ENCODE peak calls at places on chromosomes 5 and 9, in seven cellular contexts. M is PC-3, N is GM23338, Q is SK-N-SH, K is mesendoderm, U is neuronal stem cell, Z is Karpas-422. Y is an unnamed sample.

GRCh38 chr9:31683126-31683525 is 701.3 kb upstream of the ACO1 start:
- DNase-seq in M (no peak), N (no peak), Q (no peak), K (no peak), U (no peak), Z (no peak), Y (no peak)

GRCh38 chr9:99059074-99059894 is 45.6 kb upstream of the TGFBR1 start:
- DNase-seq in M (peak), N (no peak), Q (no peak), K (no peak), U (no peak), Z (peak), Y (peak)

GRCh38 chr9:18124760-18125159 is 349.2 kb upstream of the ADAMTSL1 start:
- DNase-seq in M (no peak), N (no peak), Q (no peak), K (no peak), U (no peak), Z (no peak), Y (no peak)

GRCh38 chr5:81922790-81923398 is 48.9 kb upstream of the ATG10 start:
- DNase-seq in M (no peak), N (no peak), Q (peak), K (no peak), U (no peak), Z (no peak), Y (no peak)

GRCh38 chr5:76785493-76785892 is 33.3 kb upstream of the F2RL1 start:
- DNase-seq in M (peak), N (no peak), Q (no peak), K (no peak), U (no peak), Z (no peak), Y (no peak)

GRCh38 chr9:93033541-93033940 is 25.0 kb upstream of the SUSD3 start:
- DNase-seq in M (no peak), N (no peak), Q (no peak), K (no peak), U (no peak), Z (no peak), Y (no peak)

GRCh38 chr9:99049228-99049627 is 55.7 kb upstream of the TGFBR1 start:
- DNase-seq in M (no peak), N (no peak), Q (no peak), K (no peak), U (no peak), Z (no peak), Y (no peak)

GRCh38 chr9:135701067-135701967 is 668 bp upstream of the KCNT1 start:
- DNase-seq in M (no peak), N (no peak), Q (peak), K (no peak), U (no peak), Z (no peak), Y (peak)

GRCh38 chr5:149015126-149015525 is 47.7 kb downstream of the SH3TC2 start:
- DNase-seq in M (no peak), N (no peak), Q (no peak), K (no peak), U (no peak), Z (no peak), Y (no peak)

GRCh38 chr5:6504677-6505414 is 56.2 kb downstream of the UBE2QL1 start:
- DNase-seq in M (peak), N (no peak), Q (no peak), K (no peak), U (no peak), Z (no peak), Y (no peak)

GRCh38 chr5:130141689-130142320 is 237.5 kb downstream of the CHSY3 start:
- DNase-seq in M (peak), N (peak), Q (peak), K (peak), U (no peak), Z (peak), Y (no peak)

GRCh38 chr5:1507457-1507856 is 16.3 kb downstream of the LPCAT1 start:
- DNase-seq in M (no peak), N (no peak), Q (no peak), K (no peak), U (no peak), Z (no peak), Y (no peak)

GRCh38 chr9:132114102-132114707 is 34.5 kb upstream of the MED27 start:
- DNase-seq in M (peak), N (peak), Q (no peak), K (peak), U (peak), Z (peak), Y (peak)

GRCh38 chr5:39164529-39165402 is 54.6 kb downstream of the FYB1 start:
- DNase-seq in M (peak), N (no peak), Q (no peak), K (no peak), U (no peak), Z (no peak), Y (no peak)

GRCh38 chr9:104758974-104759373 is 5.0 kb upstream of the NIPSNAP3B start:
- DNase-seq in M (no peak), N (no peak), Q (no peak), K (no peak), U (no peak), Z (no peak), Y (no peak)

GRCh38 chr9:76810377-76810957 is 46.2 kb downstream of the PCA3 start:
- DNase-seq in M (peak), N (peak), Q (peak), K (peak), U (peak), Z (peak), Y (peak)

GRCh38 chr9:17018540-17019196 is 116.2 kb upstream of the CNTLN start:
- DNase-seq in M (no peak), N (no peak), Q (no peak), K (no peak), U (no peak), Z (no peak), Y (no peak)

GRCh38 chr5:140883373-140883772 is 1.4 kb downstream of the PCDHA13 start:
- DNase-seq in M (no peak), N (no peak), Q (no peak), K (no peak), U (no peak), Z (no peak), Y (no peak)

GRCh38 chr5:126285307-126285706 is 137.9 kb upstream of the GRAMD2B start:
- DNase-seq in M (no peak), N (no peak), Q (no peak), K (no peak), U (no peak), Z (no peak), Y (no peak)

GRCh38 chr5:69276422-69277174 is 41.9 kb downstream of the CDK7 start:
- DNase-seq in M (peak), N (no peak), Q (no peak), K (no peak), U (no peak), Z (peak), Y (no peak)

GRCh38 chr5:145587308-145588071 is 247.7 kb downstream of the PRELID2 start:
- DNase-seq in M (peak), N (no peak), Q (no peak), K (peak), U (no peak), Z (no peak), Y (no peak)

GRCh38 chr5:172749076-172749475 is 21.9 kb downstream of the DUSP1 start:
- DNase-seq in M (no peak), N (no peak), Q (no peak), K (no peak), U (no peak), Z (no peak), Y (no peak)

GRCh38 chr9:88458716-88459115 is 70.5 kb downstream of the SPIN1 start:
- DNase-seq in M (no peak), N (no peak), Q (no peak), K (no peak), U (no peak), Z (no peak), Y (no peak)

GRCh38 chr5:14871084-14871572 is 450 bp downstream of the ANKH start:
- DNase-seq in M (no peak), N (peak), Q (no peak), K (no peak), U (no peak), Z (no peak), Y (peak)

GRCh38 chr9:110648698-110649097 is 19.9 kb upstream of the MUSK start:
- DNase-seq in M (no peak), N (no peak), Q (no peak), K (no peak), U (no peak), Z (no peak), Y (no peak)

GRCh38 chr9:136281421-136282271 is 22.2 kb downstream of the CCDC187 start:
- DNase-seq in M (no peak), N (no peak), Q (no peak), K (no peak), U (no peak), Z (no peak), Y (no peak)

GRCh38 chr5:108669493-108669892 is 78.2 kb upstream of the FER start:
- DNase-seq in M (no peak), N (no peak), Q (no peak), K (no peak), U (no peak), Z (no peak), Y (no peak)

GRCh38 chr5:337565-338130 is 16.1 kb downstream of the AHRR start:
- DNase-seq in M (peak), N (peak), Q (peak), K (peak), U (no peak), Z (no peak), Y (no peak)

GRCh38 chr5:56819027-56819881 is 3.9 kb downstream of the MAP3K1 start:
- DNase-seq in M (peak), N (no peak), Q (no peak), K (no peak), U (no peak), Z (peak), Y (no peak)

GRCh38 chr9:114318416-114318815 is 4.5 kb upstream of the ORM1 start:
- DNase-seq in M (no peak), N (no peak), Q (no peak), K (no peak), U (no peak), Z (no peak), Y (no peak)

GRCh38 chr5:103428411-103428871 is 134.1 kb downstream of the NUDT12 start:
- DNase-seq in M (peak), N (no peak), Q (no peak), K (no peak), U (no peak), Z (no peak), Y (no peak)

GRCh38 chr9:26504057-26504456 is 388.5 kb downstream of the CAAP1 start:
- DNase-seq in M (no peak), N (no peak), Q (no peak), K (no peak), U (no peak), Z (peak), Y (no peak)

GRCh38 chr5:11588803-11589202 is 315.4 kb downstream of the CTNND2 start:
- DNase-seq in M (no peak), N (peak), Q (no peak), K (peak), U (peak), Z (no peak), Y (no peak)

GRCh38 chr9:98678244-98678842 is 30.4 kb downstream of the GABBR2 start:
- DNase-seq in M (peak), N (peak), Q (no peak), K (peak), U (no peak), Z (peak), Y (no peak)

GRCh38 chr5:55241756-55242155 is 8.3 kb upstream of the CCNO start:
- DNase-seq in M (no peak), N (peak), Q (no peak), K (no peak), U (no peak), Z (no peak), Y (no peak)

GRCh38 chr5:169471021-169471420 is 112.6 kb upstream of the SPDL1 start:
- DNase-seq in M (no peak), N (no peak), Q (no peak), K (no peak), U (no peak), Z (no peak), Y (no peak)

GRCh38 chr5:75050415-75050814 is 1.9 kb downstream of the GCNT4 start:
- DNase-seq in M (peak), N (peak), Q (peak), K (peak), U (no peak), Z (peak), Y (peak)

GRCh38 chr5:135263022-135263668 is 135.9 kb downstream of the MACROH2A1 start:
- DNase-seq in M (no peak), N (no peak), Q (no peak), K (no peak), U (no peak), Z (no peak), Y (no peak)

GRCh38 chr5:173885481-173886010 is 2.6 kb upstream of the CPEB4 start:
- DNase-seq in M (no peak), N (no peak), Q (no peak), K (peak), U (no peak), Z (no peak), Y (no peak)

GRCh38 chr9:129405089-129405830 is 215.6 kb downstream of the C9orf50 start:
- DNase-seq in M (no peak), N (no peak), Q (no peak), K (peak), U (no peak), Z (no peak), Y (no peak)

GRCh38 chr5:115800108-115800507 is 16.4 kb downstream of the CDO1 start:
- DNase-seq in M (no peak), N (no peak), Q (no peak), K (no peak), U (no peak), Z (no peak), Y (no peak)

GRCh38 chr5:115801984-115802383 is 14.5 kb downstream of the CDO1 start:
- DNase-seq in M (no peak), N (no peak), Q (no peak), K (peak), U (no peak), Z (no peak), Y (no peak)

GRCh38 chr5:115796656-115797055 is 19.8 kb downstream of the CDO1 start:
- DNase-seq in M (no peak), N (no peak), Q (no peak), K (no peak), U (no peak), Z (no peak), Y (no peak)

GRCh38 chr5:115798252-115798651 is 18.2 kb downstream of the CDO1 start:
- DNase-seq in M (no peak), N (no peak), Q (no peak), K (no peak), U (no peak), Z (no peak), Y (no peak)

GRCh38 chr5:115801152-115801551 is 15.3 kb downstream of the CDO1 start:
- DNase-seq in M (no peak), N (no peak), Q (no peak), K (no peak), U (no peak), Z (no peak), Y (no peak)
- H3K4me2 ChIP-seq in M (no peak), N (no peak), Q (no peak), K (no peak), U (no peak), Z (no peak), Y (no peak)

DNA sequence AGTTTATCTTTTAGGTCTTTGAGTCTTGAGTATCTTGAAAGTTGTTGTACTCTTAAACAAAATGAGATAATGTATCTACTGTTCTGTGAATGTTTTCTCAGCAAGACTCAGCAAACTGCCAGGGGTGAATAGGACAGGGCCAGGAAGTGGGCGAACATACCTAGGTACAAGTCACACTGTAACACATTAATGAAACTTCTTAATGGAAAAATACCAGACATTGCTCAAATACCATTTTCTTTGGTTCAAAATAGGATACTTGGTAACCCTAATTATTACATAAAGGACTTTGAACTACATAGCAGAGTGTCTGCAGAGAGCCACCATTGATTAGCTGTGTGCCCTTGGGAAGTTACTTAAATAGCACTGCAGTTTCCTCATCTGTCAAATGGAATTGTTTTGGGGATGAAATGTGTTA is 197.5 kb downstream of the ARHGEF28 start:
- DNase-seq in M (peak), N (no peak), Q (no peak), K (peak), U (no peak), Z (no peak), Y (no peak)
- H3K4me2 ChIP-seq in M (peak), N (no peak), Q (no peak), K (no peak), U (no peak), Z (no peak), Y (no peak)

DNA sequence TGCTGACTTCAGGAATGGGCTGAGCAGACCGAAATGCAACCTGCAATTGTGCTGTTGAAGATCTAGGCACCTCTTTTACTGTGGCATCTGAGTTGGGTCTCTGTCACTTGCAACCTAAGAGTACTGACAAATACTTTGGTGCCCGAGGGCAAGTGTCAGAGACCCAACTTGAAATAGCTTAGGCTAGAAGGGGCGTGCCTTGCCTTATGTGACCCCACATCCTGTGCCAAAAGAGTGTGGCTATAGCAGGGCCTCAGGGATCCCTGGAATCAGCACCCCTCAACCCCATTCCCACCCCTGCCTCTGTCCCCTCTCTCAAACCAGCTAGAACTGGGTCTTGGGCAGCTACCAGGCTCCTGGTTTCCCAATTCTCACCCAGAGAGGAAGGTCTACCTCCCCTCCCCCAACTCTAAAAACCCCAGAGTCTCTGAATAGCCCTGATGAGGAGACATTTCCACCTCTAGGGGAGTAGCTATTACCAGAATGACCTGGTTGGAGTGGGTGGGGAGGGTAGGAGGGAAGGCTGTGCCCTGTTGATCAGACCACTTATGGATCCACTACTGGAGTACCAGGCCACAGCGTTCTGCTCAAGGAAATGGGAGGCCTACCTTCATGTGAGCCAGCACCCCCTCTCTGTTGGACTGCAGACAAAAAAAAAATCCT is 17.5 kb downstream of the RAI14 start:
- DNase-seq in M (peak), N (no peak), Q (no peak), K (no peak), U (no peak), Z (no peak), Y (no peak)
- H3K4me2 ChIP-seq in M (peak), N (peak), Q (peak), K (no peak), U (no peak), Z (no peak), Y (no peak)

GRCh38 chr5:132420706-132421272 is 51.3 kb downstream of the SLC22A5 start:
- DNase-seq in M (no peak), N (no peak), Q (no peak), K (no peak), U (no peak), Z (peak), Y (peak)

GRCh38 chr5:132422720-132423442 is 53.4 kb downstream of the SLC22A5 start:
- DNase-seq in M (peak), N (no peak), Q (no peak), K (no peak), U (no peak), Z (peak), Y (no peak)

GRCh38 chr5:132423443-132423898 is 54.0 kb downstream of the SLC22A5 start:
- DNase-seq in M (no peak), N (no peak), Q (no peak), K (no peak), U (no peak), Z (no peak), Y (no peak)

GRCh38 chr5:132419517-132420468 is 50.3 kb downstream of the SLC22A5 start:
- DNase-seq in M (peak), N (peak), Q (peak), K (peak), U (peak), Z (peak), Y (peak)

DNA sequence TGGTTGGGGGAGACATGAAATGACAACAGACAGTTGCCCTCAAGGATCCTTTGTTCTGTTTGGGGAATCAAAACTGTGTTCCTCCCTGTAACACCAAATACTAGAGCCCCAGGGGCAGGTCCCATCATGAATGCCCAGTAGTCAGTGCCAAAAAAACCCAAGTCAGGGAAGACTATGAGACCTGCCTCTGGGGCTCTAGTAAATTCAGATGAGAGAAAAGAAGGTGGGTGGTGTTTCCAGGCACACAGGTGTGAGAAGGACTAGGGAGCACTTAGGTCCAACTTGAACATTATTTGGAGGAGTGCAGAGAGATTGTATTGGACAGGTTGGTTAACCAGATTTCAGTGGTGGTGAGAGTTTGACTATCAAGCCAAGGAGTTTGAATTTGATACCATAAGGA is 51.9 kb downstream of the SLC22A5 start:
- DNase-seq in M (no peak), N (no peak), Q (no peak), K (no peak), U (no peak), Z (no peak), Y (no peak)
- H3K4me2 ChIP-seq in M (no peak), N (no peak), Q (no peak), K (no peak), U (no peak), Z (no peak), Y (peak)

DNA sequence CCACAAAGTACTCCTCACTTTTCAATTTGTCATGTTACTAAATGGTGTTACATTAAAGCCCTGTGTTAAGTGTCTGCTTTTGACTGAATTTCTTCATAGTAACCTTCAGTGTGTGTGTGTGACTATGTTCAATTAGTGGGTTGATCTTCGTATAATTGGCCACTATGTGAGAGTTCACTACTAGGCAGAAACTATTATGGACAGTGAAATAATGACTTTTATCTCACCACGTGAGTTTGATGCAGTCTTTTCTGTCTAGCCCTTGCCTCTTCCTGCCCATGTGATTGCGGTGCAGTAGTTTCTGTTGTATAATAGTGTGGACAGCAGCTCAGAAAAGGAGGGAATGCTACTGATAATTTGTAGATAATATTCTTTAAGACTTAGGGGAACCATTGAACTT is 1.8 kb upstream of the MAML1 start:
- DNase-seq in M (no peak), N (no peak), Q (no peak), K (no peak), U (no peak), Z (no peak), Y (no peak)
- H3K4me2 ChIP-seq in M (no peak), N (no peak), Q (no peak), K (no peak), U (no peak), Z (no peak), Y (no peak)

GRCh38 chr5:9282211-9282610 is 263.7 kb downstream of the SEMA5A start:
- DNase-seq in M (no peak), N (no peak), Q (no peak), K (no peak), U (no peak), Z (no peak), Y (no peak)
- H3K4me2 ChIP-seq in M (no peak), N (no peak), Q (no peak), K (no peak), U (no peak), Z (no peak), Y (no peak)

DNA sequence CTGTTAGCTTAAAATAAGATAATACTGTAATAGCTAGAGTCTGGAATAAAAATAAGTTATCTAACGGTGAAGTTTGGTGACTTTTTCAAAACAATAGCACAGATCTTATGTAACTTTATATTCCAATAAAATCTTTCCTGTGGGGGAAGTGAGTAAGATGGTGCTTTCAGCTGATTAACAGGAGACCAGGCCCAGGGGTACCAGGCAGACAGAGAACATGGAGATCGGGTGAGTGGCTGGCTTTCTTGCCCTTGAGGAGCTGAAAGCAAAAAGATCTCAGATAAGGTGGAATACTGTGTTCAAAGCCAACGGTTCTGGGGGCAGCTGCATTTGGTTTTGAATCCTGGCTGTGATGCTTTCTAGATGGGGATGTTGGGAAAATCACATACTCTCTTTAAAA is 61.3 kb downstream of the MAT2B start:
- DNase-seq in M (no peak), N (no peak), Q (no peak), K (no peak), U (no peak), Z (no peak), Y (no peak)
- H3K4me2 ChIP-seq in M (peak), N (peak), Q (no peak), K (no peak), U (no peak), Z (no peak), Y (no peak)